ENCODE peak calls at places on chromosomes 12 and 14, in ten cellular contexts. One of them, this sample, is unnamed.

GRCh38 chr14:30657606-30658163 is 35.6 kb downstream of the SCFD1 start:
- DNase-seq in ovary: no peak
- DNase-seq in activated T-helper 1 cell treated with anti-CD3 and anti-CD28 coated beads, Interleukin-2, amount 50 U/mL, for 16 hours: no peak
- DNase-seq in substantia nigra: no peak
- DNase-seq in RKO: peak; percentile 23
- DNase-seq in left lung: no peak
- DNase-seq in AML-193: peak; percentile 21
- DNase-seq in activated CD4-positive, CD25-positive, alpha-beta regulatory T cell: no peak
- DNase-seq in stimulated activated CD8-positive, alpha-beta memory T cell treated with anti-CD3 and anti-CD28 coated beads, Interleukin-2, amount 100 ng/mL, for 48 hours: no peak
- DNase-seq in hepatocyte: no peak
- DNase-seq in this sample: no peak

GRCh38 chr12:109541412-109541725 is 31.9 kb downstream of the MMAB start:
- DNase-seq in ovary: no peak
- DNase-seq in activated T-helper 1 cell treated with anti-CD3 and anti-CD28 coated beads, Interleukin-2, amount 50 U/mL, for 16 hours: no peak
- DNase-seq in substantia nigra: no peak
- DNase-seq in RKO: no peak
- DNase-seq in left lung: no peak
- DNase-seq in AML-193: no peak
- DNase-seq in activated CD4-positive, CD25-positive, alpha-beta regulatory T cell: no peak
- DNase-seq in stimulated activated CD8-positive, alpha-beta memory T cell treated with anti-CD3 and anti-CD28 coated beads, Interleukin-2, amount 100 ng/mL, for 48 hours: no peak
- DNase-seq in hepatocyte: no peak
- DNase-seq in this sample: no peak

GRCh38 chr12:28938581-28939301 is 210.3 kb upstream of the FAR2 start:
- DNase-seq in ovary: no peak
- DNase-seq in activated T-helper 1 cell treated with anti-CD3 and anti-CD28 coated beads, Interleukin-2, amount 50 U/mL, for 16 hours: no peak
- DNase-seq in substantia nigra: no peak
- DNase-seq in RKO: no peak
- DNase-seq in left lung: no peak
- DNase-seq in AML-193: no peak
- DNase-seq in activated CD4-positive, CD25-positive, alpha-beta regulatory T cell: no peak
- DNase-seq in stimulated activated CD8-positive, alpha-beta memory T cell treated with anti-CD3 and anti-CD28 coated beads, Interleukin-2, amount 100 ng/mL, for 48 hours: no peak
- DNase-seq in hepatocyte: no peak
- DNase-seq in this sample: no peak

GRCh38 chr14:36773136-36773540 is 111.5 kb downstream of the PAX9 start:
- DNase-seq in ovary: no peak
- DNase-seq in activated T-helper 1 cell treated with anti-CD3 and anti-CD28 coated beads, Interleukin-2, amount 50 U/mL, for 16 hours: no peak
- DNase-seq in substantia nigra: no peak
- DNase-seq in RKO: peak; percentile 79
- DNase-seq in left lung: no peak
- DNase-seq in AML-193: no peak
- DNase-seq in activated CD4-positive, CD25-positive, alpha-beta regulatory T cell: no peak
- DNase-seq in stimulated activated CD8-positive, alpha-beta memory T cell treated with anti-CD3 and anti-CD28 coated beads, Interleukin-2, amount 100 ng/mL, for 48 hours: no peak
- DNase-seq in hepatocyte: peak; percentile 49
- DNase-seq in this sample: peak; percentile 81

GRCh38 chr12:111429760-111430417 is 24.2 kb downstream of the SH2B3 start:
- DNase-seq in ovary: no peak
- DNase-seq in activated T-helper 1 cell treated with anti-CD3 and anti-CD28 coated beads, Interleukin-2, amount 50 U/mL, for 16 hours: no peak
- DNase-seq in substantia nigra: no peak
- DNase-seq in RKO: no peak
- DNase-seq in left lung: no peak
- DNase-seq in AML-193: no peak
- DNase-seq in activated CD4-positive, CD25-positive, alpha-beta regulatory T cell: peak; percentile 14
- DNase-seq in stimulated activated CD8-positive, alpha-beta memory T cell treated with anti-CD3 and anti-CD28 coated beads, Interleukin-2, amount 100 ng/mL, for 48 hours: peak; percentile 68
- DNase-seq in hepatocyte: no peak
- DNase-seq in this sample: no peak

GRCh38 chr12:94553130-94553519 is 93.5 kb upstream of the CEP83 start:
- DNase-seq in ovary: peak; percentile 64
- DNase-seq in activated T-helper 1 cell treated with anti-CD3 and anti-CD28 coated beads, Interleukin-2, amount 50 U/mL, for 16 hours: no peak
- DNase-seq in substantia nigra: peak; percentile 12
- DNase-seq in RKO: peak; percentile 17
- DNase-seq in left lung: no peak
- DNase-seq in AML-193: no peak
- DNase-seq in activated CD4-positive, CD25-positive, alpha-beta regulatory T cell: no peak
- DNase-seq in stimulated activated CD8-positive, alpha-beta memory T cell treated with anti-CD3 and anti-CD28 coated beads, Interleukin-2, amount 100 ng/mL, for 48 hours: no peak
- DNase-seq in hepatocyte: no peak
- DNase-seq in this sample: no peak

GRCh38 chr12:49801141-49802063 is 26.8 kb downstream of the NCKAP5L start:
- DNase-seq in ovary: no peak
- DNase-seq in activated T-helper 1 cell treated with anti-CD3 and anti-CD28 coated beads, Interleukin-2, amount 50 U/mL, for 16 hours: no peak
- DNase-seq in substantia nigra: no peak
- DNase-seq in RKO: no peak
- DNase-seq in left lung: peak; percentile 10
- DNase-seq in AML-193: no peak
- DNase-seq in activated CD4-positive, CD25-positive, alpha-beta regulatory T cell: no peak
- DNase-seq in stimulated activated CD8-positive, alpha-beta memory T cell treated with anti-CD3 and anti-CD28 coated beads, Interleukin-2, amount 100 ng/mL, for 48 hours: no peak
- DNase-seq in hepatocyte: no peak
- DNase-seq in this sample: no peak

GRCh38 chr12:19576421-19576925 is 137.2 kb downstream of the AEBP2 start:
- DNase-seq in ovary: no peak
- DNase-seq in activated T-helper 1 cell treated with anti-CD3 and anti-CD28 coated beads, Interleukin-2, amount 50 U/mL, for 16 hours: no peak
- DNase-seq in substantia nigra: no peak
- DNase-seq in RKO: no peak
- DNase-seq in left lung: no peak
- DNase-seq in AML-193: peak; percentile 41
- DNase-seq in activated CD4-positive, CD25-positive, alpha-beta regulatory T cell: no peak
- DNase-seq in stimulated activated CD8-positive, alpha-beta memory T cell treated with anti-CD3 and anti-CD28 coated beads, Interleukin-2, amount 100 ng/mL, for 48 hours: no peak
- DNase-seq in hepatocyte: no peak
- DNase-seq in this sample: no peak

GRCh38 chr12:6215932-6216494 is 15.8 kb downstream of the CD9 start:
- DNase-seq in ovary: no peak
- DNase-seq in activated T-helper 1 cell treated with anti-CD3 and anti-CD28 coated beads, Interleukin-2, amount 50 U/mL, for 16 hours: no peak
- DNase-seq in substantia nigra: peak; percentile 33
- DNase-seq in RKO: peak; percentile 63
- DNase-seq in left lung: peak; percentile 90
- DNase-seq in AML-193: no peak
- DNase-seq in activated CD4-positive, CD25-positive, alpha-beta regulatory T cell: no peak
- DNase-seq in stimulated activated CD8-positive, alpha-beta memory T cell treated with anti-CD3 and anti-CD28 coated beads, Interleukin-2, amount 100 ng/mL, for 48 hours: no peak
- DNase-seq in hepatocyte: peak; percentile 81
- DNase-seq in this sample: peak; percentile 96

GRCh38 chr12:88572785-88573565 is 7.3 kb downstream of the KITLG start:
- DNase-seq in ovary: no peak
- DNase-seq in activated T-helper 1 cell treated with anti-CD3 and anti-CD28 coated beads, Interleukin-2, amount 50 U/mL, for 16 hours: no peak
- DNase-seq in substantia nigra: no peak
- DNase-seq in RKO: no peak
- DNase-seq in left lung: no peak
- DNase-seq in AML-193: no peak
- DNase-seq in activated CD4-positive, CD25-positive, alpha-beta regulatory T cell: no peak
- DNase-seq in stimulated activated CD8-positive, alpha-beta memory T cell treated with anti-CD3 and anti-CD28 coated beads, Interleukin-2, amount 100 ng/mL, for 48 hours: no peak
- DNase-seq in hepatocyte: no peak
- DNase-seq in this sample: no peak

GRCh38 chr14:68362841-68363240 is 430.0 kb downstream of the ZFP36L1 start:
- DNase-seq in ovary: no peak
- DNase-seq in activated T-helper 1 cell treated with anti-CD3 and anti-CD28 coated beads, Interleukin-2, amount 50 U/mL, for 16 hours: no peak
- DNase-seq in substantia nigra: no peak
- DNase-seq in RKO: no peak
- DNase-seq in left lung: no peak
- DNase-seq in AML-193: no peak
- DNase-seq in activated CD4-positive, CD25-positive, alpha-beta regulatory T cell: no peak
- DNase-seq in stimulated activated CD8-positive, alpha-beta memory T cell treated with anti-CD3 and anti-CD28 coated beads, Interleukin-2, amount 100 ng/mL, for 48 hours: no peak
- DNase-seq in hepatocyte: no peak
- DNase-seq in this sample: no peak

GRCh38 chr14:96676161-96676560 is 121.0 kb upstream of the VRK1 start:
- DNase-seq in ovary: no peak
- DNase-seq in activated T-helper 1 cell treated with anti-CD3 and anti-CD28 coated beads, Interleukin-2, amount 50 U/mL, for 16 hours: no peak
- DNase-seq in substantia nigra: no peak
- DNase-seq in RKO: no peak
- DNase-seq in left lung: no peak
- DNase-seq in AML-193: no peak
- DNase-seq in activated CD4-positive, CD25-positive, alpha-beta regulatory T cell: no peak
- DNase-seq in stimulated activated CD8-positive, alpha-beta memory T cell treated with anti-CD3 and anti-CD28 coated beads, Interleukin-2, amount 100 ng/mL, for 48 hours: no peak
- DNase-seq in hepatocyte: no peak
- DNase-seq in this sample: peak; percentile 29

GRCh38 chr12:39236994-39237393 is 205.9 kb downstream of the KIF21A start:
- DNase-seq in ovary: no peak
- DNase-seq in activated T-helper 1 cell treated with anti-CD3 and anti-CD28 coated beads, Interleukin-2, amount 50 U/mL, for 16 hours: no peak
- DNase-seq in substantia nigra: no peak
- DNase-seq in RKO: peak; percentile 25
- DNase-seq in left lung: no peak
- DNase-seq in AML-193: no peak
- DNase-seq in activated CD4-positive, CD25-positive, alpha-beta regulatory T cell: no peak
- DNase-seq in stimulated activated CD8-positive, alpha-beta memory T cell treated with anti-CD3 and anti-CD28 coated beads, Interleukin-2, amount 100 ng/mL, for 48 hours: no peak
- DNase-seq in hepatocyte: peak; percentile 49
- DNase-seq in this sample: no peak

GRCh38 chr14:95468416-95469133 is 47.9 kb downstream of the SYNE3 start:
- DNase-seq in ovary: no peak
- DNase-seq in activated T-helper 1 cell treated with anti-CD3 and anti-CD28 coated beads, Interleukin-2, amount 50 U/mL, for 16 hours: no peak
- DNase-seq in substantia nigra: no peak
- DNase-seq in RKO: no peak
- DNase-seq in left lung: no peak
- DNase-seq in AML-193: no peak
- DNase-seq in activated CD4-positive, CD25-positive, alpha-beta regulatory T cell: no peak
- DNase-seq in stimulated activated CD8-positive, alpha-beta memory T cell treated with anti-CD3 and anti-CD28 coated beads, Interleukin-2, amount 100 ng/mL, for 48 hours: no peak
- DNase-seq in hepatocyte: peak; percentile 69
- DNase-seq in this sample: peak; percentile 72

GRCh38 chr14:68564826-68565760 is 227.8 kb downstream of the ZFP36L1 start:
- DNase-seq in ovary: no peak
- DNase-seq in activated T-helper 1 cell treated with anti-CD3 and anti-CD28 coated beads, Interleukin-2, amount 50 U/mL, for 16 hours: no peak
- DNase-seq in substantia nigra: no peak
- DNase-seq in RKO: no peak
- DNase-seq in left lung: peak; percentile 36
- DNase-seq in AML-193: no peak
- DNase-seq in activated CD4-positive, CD25-positive, alpha-beta regulatory T cell: no peak
- DNase-seq in stimulated activated CD8-positive, alpha-beta memory T cell treated with anti-CD3 and anti-CD28 coated beads, Interleukin-2, amount 100 ng/mL, for 48 hours: no peak
- DNase-seq in hepatocyte: no peak
- DNase-seq in this sample: peak; percentile 96

GRCh38 chr14:98622208-98623051 is 649.6 kb downstream of the BCL11B start:
- DNase-seq in ovary: no peak
- DNase-seq in activated T-helper 1 cell treated with anti-CD3 and anti-CD28 coated beads, Interleukin-2, amount 50 U/mL, for 16 hours: no peak
- DNase-seq in substantia nigra: no peak
- DNase-seq in RKO: no peak
- DNase-seq in left lung: no peak
- DNase-seq in AML-193: no peak
- DNase-seq in activated CD4-positive, CD25-positive, alpha-beta regulatory T cell: no peak
- DNase-seq in stimulated activated CD8-positive, alpha-beta memory T cell treated with anti-CD3 and anti-CD28 coated beads, Interleukin-2, amount 100 ng/mL, for 48 hours: no peak
- DNase-seq in hepatocyte: no peak
- DNase-seq in this sample: no peak

GRCh38 chr14:22303589-22304195 is 285.3 kb downstream of the DAD1 start:
- DNase-seq in ovary: no peak
- DNase-seq in activated T-helper 1 cell treated with anti-CD3 and anti-CD28 coated beads, Interleukin-2, amount 50 U/mL, for 16 hours: no peak
- DNase-seq in substantia nigra: no peak
- DNase-seq in RKO: peak; percentile 37
- DNase-seq in left lung: no peak
- DNase-seq in AML-193: peak; percentile 6
- DNase-seq in activated CD4-positive, CD25-positive, alpha-beta regulatory T cell: no peak
- DNase-seq in stimulated activated CD8-positive, alpha-beta memory T cell treated with anti-CD3 and anti-CD28 coated beads, Interleukin-2, amount 100 ng/mL, for 48 hours: no peak
- DNase-seq in hepatocyte: no peak
- DNase-seq in this sample: no peak

GRCh38 chr14:100612879-100613455 is 25.8 kb upstream of the BEGAIN start:
- DNase-seq in ovary: peak; percentile 3
- DNase-seq in activated T-helper 1 cell treated with anti-CD3 and anti-CD28 coated beads, Interleukin-2, amount 50 U/mL, for 16 hours: no peak
- DNase-seq in substantia nigra: no peak
- DNase-seq in RKO: no peak
- DNase-seq in left lung: no peak
- DNase-seq in AML-193: no peak
- DNase-seq in activated CD4-positive, CD25-positive, alpha-beta regulatory T cell: no peak
- DNase-seq in stimulated activated CD8-positive, alpha-beta memory T cell treated with anti-CD3 and anti-CD28 coated beads, Interleukin-2, amount 100 ng/mL, for 48 hours: no peak
- DNase-seq in hepatocyte: no peak
- DNase-seq in this sample: peak; percentile 51

GRCh38 chr14:49770212-49770817 is 2.4 kb downstream of the KLHDC2 start:
- DNase-seq in ovary: no peak
- DNase-seq in activated T-helper 1 cell treated with anti-CD3 and anti-CD28 coated beads, Interleukin-2, amount 50 U/mL, for 16 hours: no peak
- DNase-seq in substantia nigra: no peak
- DNase-seq in RKO: no peak
- DNase-seq in left lung: no peak
- DNase-seq in AML-193: no peak
- DNase-seq in activated CD4-positive, CD25-positive, alpha-beta regulatory T cell: no peak
- DNase-seq in stimulated activated CD8-positive, alpha-beta memory T cell treated with anti-CD3 and anti-CD28 coated beads, Interleukin-2, amount 100 ng/mL, for 48 hours: no peak
- DNase-seq in hepatocyte: peak; percentile 71
- DNase-seq in this sample: no peak

GRCh38 chr14:103207404-103208072 is 84.3 kb downstream of the TNFAIP2 start:
- DNase-seq in ovary: peak; percentile 68
- DNase-seq in activated T-helper 1 cell treated with anti-CD3 and anti-CD28 coated beads, Interleukin-2, amount 50 U/mL, for 16 hours: no peak
- DNase-seq in substantia nigra: no peak
- DNase-seq in RKO: no peak
- DNase-seq in left lung: no peak
- DNase-seq in AML-193: no peak
- DNase-seq in activated CD4-positive, CD25-positive, alpha-beta regulatory T cell: no peak
- DNase-seq in stimulated activated CD8-positive, alpha-beta memory T cell treated with anti-CD3 and anti-CD28 coated beads, Interleukin-2, amount 100 ng/mL, for 48 hours: no peak
- DNase-seq in hepatocyte: peak; percentile 59
- DNase-seq in this sample: no peak

GRCh38 chr14:78721756-78722455 is 551.7 kb downstream of the NRXN3 start:
- DNase-seq in ovary: no peak
- DNase-seq in activated T-helper 1 cell treated with anti-CD3 and anti-CD28 coated beads, Interleukin-2, amount 50 U/mL, for 16 hours: no peak
- DNase-seq in substantia nigra: no peak
- DNase-seq in RKO: no peak
- DNase-seq in left lung: no peak
- DNase-seq in AML-193: no peak
- DNase-seq in activated CD4-positive, CD25-positive, alpha-beta regulatory T cell: no peak
- DNase-seq in stimulated activated CD8-positive, alpha-beta memory T cell treated with anti-CD3 and anti-CD28 coated beads, Interleukin-2, amount 100 ng/mL, for 48 hours: no peak
- DNase-seq in hepatocyte: no peak
- DNase-seq in this sample: no peak

GRCh38 chr12:126506426-126507182 is 1441.4 kb downstream of the AACS start:
- DNase-seq in ovary: no peak
- DNase-seq in activated T-helper 1 cell treated with anti-CD3 and anti-CD28 coated beads, Interleukin-2, amount 50 U/mL, for 16 hours: no peak
- DNase-seq in substantia nigra: no peak
- DNase-seq in RKO: no peak
- DNase-seq in left lung: no peak
- DNase-seq in AML-193: no peak
- DNase-seq in activated CD4-positive, CD25-positive, alpha-beta regulatory T cell: no peak
- DNase-seq in stimulated activated CD8-positive, alpha-beta memory T cell treated with anti-CD3 and anti-CD28 coated beads, Interleukin-2, amount 100 ng/mL, for 48 hours: no peak
- DNase-seq in hepatocyte: no peak
- DNase-seq in this sample: no peak

GRCh38 chr12:57175428-57176138 is 28.2 kb upstream of the LRP1-AS start:
- DNase-seq in ovary: peak; percentile 90
- DNase-seq in activated T-helper 1 cell treated with anti-CD3 and anti-CD28 coated beads, Interleukin-2, amount 50 U/mL, for 16 hours: no peak
- DNase-seq in substantia nigra: peak; percentile 75
- DNase-seq in RKO: peak; percentile 16
- DNase-seq in left lung: peak; percentile 59
- DNase-seq in AML-193: peak; percentile 40
- DNase-seq in activated CD4-positive, CD25-positive, alpha-beta regulatory T cell: peak; percentile 14
- DNase-seq in stimulated activated CD8-positive, alpha-beta memory T cell treated with anti-CD3 and anti-CD28 coated beads, Interleukin-2, amount 100 ng/mL, for 48 hours: peak; percentile 46
- DNase-seq in hepatocyte: peak; percentile 70
- DNase-seq in this sample: peak; percentile 92

GRCh38 chr12:12443482-12443881 is 86.6 kb downstream of the BORCS5 start:
- DNase-seq in ovary: peak; percentile 47
- DNase-seq in activated T-helper 1 cell treated with anti-CD3 and anti-CD28 coated beads, Interleukin-2, amount 50 U/mL, for 16 hours: no peak
- DNase-seq in substantia nigra: no peak
- DNase-seq in RKO: no peak
- DNase-seq in left lung: no peak
- DNase-seq in AML-193: no peak
- DNase-seq in activated CD4-positive, CD25-positive, alpha-beta regulatory T cell: no peak
- DNase-seq in stimulated activated CD8-positive, alpha-beta memory T cell treated with anti-CD3 and anti-CD28 coated beads, Interleukin-2, amount 100 ng/mL, for 48 hours: no peak
- DNase-seq in hepatocyte: peak; percentile 23
- DNase-seq in this sample: no peak

GRCh38 chr12:55996715-55997534 is at the start of gene SUOX:
- DNase-seq in ovary: peak; percentile 97
- DNase-seq in activated T-helper 1 cell treated with anti-CD3 and anti-CD28 coated beads, Interleukin-2, amount 50 U/mL, for 16 hours: no peak
- DNase-seq in substantia nigra: peak; percentile 92
- DNase-seq in RKO: peak; percentile 98
- DNase-seq in left lung: peak; percentile 98
- DNase-seq in AML-193: peak; percentile 97
- DNase-seq in activated CD4-positive, CD25-positive, alpha-beta regulatory T cell: no peak
- DNase-seq in stimulated activated CD8-positive, alpha-beta memory T cell treated with anti-CD3 and anti-CD28 coated beads, Interleukin-2, amount 100 ng/mL, for 48 hours: no peak
- DNase-seq in hepatocyte: peak; percentile 97
- DNase-seq in this sample: peak; percentile 100

GRCh38 chr14:89184952-89185351 is 232.1 kb downstream of the FOXN3 start:
- DNase-seq in ovary: no peak
- DNase-seq in activated T-helper 1 cell treated with anti-CD3 and anti-CD28 coated beads, Interleukin-2, amount 50 U/mL, for 16 hours: no peak
- DNase-seq in substantia nigra: no peak
- DNase-seq in RKO: no peak
- DNase-seq in left lung: no peak
- DNase-seq in AML-193: no peak
- DNase-seq in activated CD4-positive, CD25-positive, alpha-beta regulatory T cell: no peak
- DNase-seq in stimulated activated CD8-positive, alpha-beta memory T cell treated with anti-CD3 and anti-CD28 coated beads, Interleukin-2, amount 100 ng/mL, for 48 hours: no peak
- DNase-seq in hepatocyte: no peak
- DNase-seq in this sample: no peak